ENCODE peak calls at places on chromosomes 5 and 9, in five cellular contexts. Q is GM23338, W is AG04450, X is astrocyte of the spinal cord, S is psoas muscle. V is an unnamed sample.

GRCh38 chr5:72185717-72186388 is 78.6 kb downstream of the MAP1B start:
- DNase-seq in S (no peak), Q (no peak), W (no peak), X (peak; percentile 58), V (no peak)

GRCh38 chr5:59698774-59699173 is 194.8 kb downstream of the PDE4D start:
- DNase-seq in W (no peak), S (no peak), X (no peak), Q (no peak), V (no peak)

GRCh38 chr5:37807015-37807414 is 32.8 kb downstream of the GDNF start:
- DNase-seq in X (no peak), Q (no peak), S (no peak), W (no peak), V (no peak)

GRCh38 chr5:140964356-140964755 is 1.9 kb upstream of the PCDHAC2 start:
- DNase-seq in W (no peak), S (no peak), X (no peak), Q (no peak), V (no peak)

GRCh38 chr5:135951807-135952206 is 3.0 kb downstream of the LECT2 start:
- DNase-seq in Q (no peak), S (no peak), W (no peak), X (no peak), V (no peak)

GRCh38 chr5:67299317-67299716 is 102.7 kb upstream of the CD180 start:
- DNase-seq in Q (no peak), X (peak; percentile 35), W (no peak), S (no peak), V (no peak)

GRCh38 chr5:170287532-170287931 is 10.0 kb downstream of the LCP2 start:
- DNase-seq in W (no peak), Q (no peak), X (peak; percentile 7), S (peak; percentile 70), V (no peak)

GRCh38 chr9:131366745-131367401 is 27.0 kb upstream of the PRRC2B start:
- DNase-seq in X (peak; percentile 54), W (no peak), Q (peak; percentile 73), S (no peak), V (peak; percentile 48)

GRCh38 chr5:149719666-149720065 is 10.4 kb upstream of the PPARGC1B start:
- DNase-seq in W (no peak), Q (no peak), S (no peak), X (no peak), V (no peak)

GRCh38 chr5:17878541-17878940 is 244.3 kb downstream of the TAF11L14 start:
- DNase-seq in X (peak; percentile 29), W (no peak), S (no peak), Q (no peak), V (no peak)

GRCh38 chr9:113687107-113687679 is 188.9 kb upstream of the ZNF618 start:
- DNase-seq in Q (no peak), X (no peak), W (no peak), S (no peak), V (no peak)

GRCh38 chr5:14809369-14810144 is 62.0 kb downstream of the ANKH start:
- DNase-seq in X (peak; percentile 96), Q (no peak), S (peak; percentile 68), W (peak; percentile 46), V (peak; percentile 78)

GRCh38 chr5:79971156-79971555 is 19.9 kb downstream of the MTX3 start:
- DNase-seq in Q (no peak), X (peak; percentile 36), W (no peak), S (no peak), V (peak; percentile 49)

GRCh38 chr9:115117999-115118470 is at the start of gene TNC:
- DNase-seq in Q (peak; percentile 81), W (peak; percentile 79), X (peak; percentile 92), S (peak; percentile 54), V (no peak)

GRCh38 chr5:122099060-122099790 is 21.2 kb upstream of the LOX start:
- DNase-seq in S (no peak), W (no peak), X (peak; percentile 80), Q (no peak), V (no peak)

GRCh38 chr9:81393985-81394811 is 295.1 kb downstream of the TLE1 start:
- DNase-seq in X (no peak), S (no peak), Q (no peak), W (no peak), V (no peak)

GRCh38 chr5:116626272-116626723 is 51.7 kb upstream of the SEMA6A start:
- DNase-seq in S (peak; percentile 75), W (no peak), Q (no peak), X (peak; percentile 81), V (no peak)

GRCh38 chr5:1801061-1801953 is at the start of gene NDUFS6:
- DNase-seq in S (peak; percentile 92), W (no peak), X (peak; percentile 69), Q (peak; percentile 80), V (no peak)

GRCh38 chr5:111901303-111901702 is 144.3 kb upstream of the NREP start:
- DNase-seq in W (no peak), S (no peak), X (no peak), Q (no peak), V (no peak)

GRCh38 chr5:17258429-17258828 is 41.0 kb downstream of the BASP1 start:
- DNase-seq in S (no peak), Q (no peak), X (peak; percentile 49), W (no peak), V (no peak)

GRCh38 chr9:23464275-23464674 is 361.8 kb downstream of the ELAVL2 start:
- DNase-seq in W (no peak), S (no peak), X (no peak), Q (no peak), V (no peak)

GRCh38 chr9:27347889-27348288 is 50.9 kb upstream of the EQTN start:
- DNase-seq in W (no peak), S (no peak), X (no peak), Q (no peak), V (no peak)

GRCh38 chr5:118533166-118533565 is 455.2 kb downstream of the DTWD2 start:
- DNase-seq in W (no peak), Q (no peak), S (no peak), X (peak; percentile 41), V (no peak)

GRCh38 chr5:59645380-59645779 is 248.1 kb downstream of the PDE4D start:
- DNase-seq in X (no peak), S (no peak), W (no peak), Q (no peak), V (no peak)

GRCh38 chr5:30041831-30042385 is 1151.6 kb upstream of the CDH6 start:
- DNase-seq in W (no peak), S (no peak), Q (no peak), X (no peak), V (no peak)

DNA sequence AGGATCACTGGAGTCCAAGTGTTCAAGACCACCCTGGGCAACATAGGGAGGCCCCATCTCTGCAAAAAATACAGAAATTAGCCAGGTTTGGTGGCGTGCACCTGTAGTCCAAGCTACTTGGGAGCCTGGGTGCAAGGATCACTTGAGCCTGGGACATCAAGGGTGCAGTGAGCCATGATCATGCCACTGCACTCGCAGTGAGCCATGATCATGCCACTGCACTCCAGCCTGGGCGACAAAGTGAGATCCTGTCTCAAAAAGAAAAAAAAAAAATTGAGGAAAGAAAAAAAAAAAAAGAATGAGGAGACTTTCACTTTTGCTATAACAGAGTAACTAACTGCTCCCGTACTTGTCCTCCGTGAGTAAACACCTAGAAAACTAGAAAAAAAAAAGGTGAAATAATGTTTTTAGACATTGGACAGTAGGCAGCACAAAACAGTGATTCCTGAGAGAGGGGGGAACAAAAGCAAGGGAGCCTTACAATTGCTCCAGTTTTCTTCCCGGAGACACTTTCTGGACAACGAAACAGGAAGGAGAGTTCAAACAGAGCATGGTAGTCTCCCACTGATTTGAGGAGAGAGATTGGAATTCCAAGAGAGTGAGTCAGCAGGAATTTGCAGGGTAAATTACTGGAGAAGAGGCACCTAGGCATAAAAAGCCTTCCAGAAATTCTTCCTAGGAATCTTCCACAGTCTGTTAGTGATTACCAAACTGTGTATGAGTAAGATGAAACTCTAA is 6.9 kb upstream of the ZBTB5 start:
- DNase-seq in Q (peak; percentile 95), S (no peak), X (peak; percentile 94), W (peak; percentile 83), V (peak; percentile 87)
- H3K4me3 ChIP-seq in Q (no peak overlapping the region), S (peak overlapping the region; percentile 47), X (peak overlapping the region; percentile 37), W (peak overlapping the region; percentile 55), V (peak overlapping the region; percentile 39)

GRCh38 chr5:177514541-177514940 is 2.2 kb downstream of the DDX41 start:
- DNase-seq in Q (no peak), X (no peak), S (no peak), W (no peak), V (no peak)

GRCh38 chr5:177519463-177520235 is 2.9 kb upstream of the DDX41 start:
- DNase-seq in W (no peak), S (peak; percentile 28), X (no peak), Q (no peak), V (no peak)

GRCh38 chr5:177515580-177515979 is 1.2 kb downstream of the DDX41 start:
- DNase-seq in Q (no peak), W (no peak), S (no peak), X (no peak), V (no peak)

GRCh38 chr5:177513500-177513899 is 3.3 kb downstream of the DDX41 start:
- DNase-seq in Q (no peak), W (no peak), X (no peak), S (no peak), V (no peak)

GRCh38 chr5:177516601-177517568 is at the start of gene DDX41:
- DNase-seq in Q (peak; percentile 98), X (peak; percentile 99), S (peak; percentile 99), W (peak; percentile 98), V (peak; percentile 98)
- TF ChIP-seq CTCF in Q (no peak), X (no peak), S (no peak), W (peak; percentile 11), V (peak; percentile 21)

DNA sequence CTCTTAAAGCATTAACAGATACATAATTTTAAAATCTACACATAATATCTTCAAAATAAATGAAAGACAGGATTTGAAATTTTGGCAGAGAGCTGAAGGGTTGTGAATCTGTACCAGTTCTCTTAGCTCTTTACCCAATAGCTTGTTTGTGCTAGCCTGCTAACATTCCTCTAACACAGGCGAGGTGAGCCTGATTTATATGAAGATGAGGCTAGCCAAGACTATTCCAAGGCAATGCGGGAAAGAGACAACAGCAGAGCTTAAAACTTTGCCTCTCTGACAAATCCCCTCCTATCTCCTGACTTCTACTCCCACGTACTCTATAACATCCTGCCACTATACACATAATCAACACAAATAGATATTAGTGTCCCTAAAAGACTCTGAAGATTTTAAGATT is 745.5 kb upstream of the ZNF608 start:
- DNase-seq in Q (peak; percentile 56), W (no peak), S (no peak), X (no peak), V (no peak)
- H3K4me3 ChIP-seq in Q (no peak overlapping the region), W (no peak overlapping the region), S (no peak overlapping the region), X (no peak overlapping the region), V (no peak overlapping the region)

DNA sequence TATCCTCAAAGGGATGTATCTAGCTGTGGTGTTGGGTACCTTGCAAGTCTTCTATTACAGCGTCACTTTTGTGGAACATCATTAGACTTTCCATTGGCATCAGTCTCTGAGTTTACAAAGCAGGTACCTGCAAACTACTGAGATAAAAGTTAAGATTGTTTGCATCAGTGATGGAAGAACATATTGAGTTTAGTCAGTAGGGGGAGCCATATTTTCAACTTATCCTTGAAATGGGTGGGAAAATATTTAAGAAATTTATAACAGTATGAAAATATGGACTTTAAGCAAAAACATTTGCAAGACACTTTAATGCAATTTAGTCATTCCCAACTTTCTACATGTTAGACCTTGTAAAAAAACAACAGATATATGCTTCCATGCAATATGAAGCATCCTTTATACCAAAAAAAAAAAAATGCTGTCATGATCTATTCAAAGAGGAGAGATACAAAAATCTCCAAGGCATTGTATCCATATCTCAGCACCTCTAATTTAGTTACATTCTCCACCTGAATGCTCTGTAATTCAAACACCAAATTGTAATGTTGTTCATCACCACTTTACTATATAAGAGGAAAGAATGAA is 98.6 kb upstream of the ADAMTS19 start:
- DNase-seq in Q (peak; percentile 72), X (peak; percentile 32), S (no peak), W (no peak), V (no peak)
- TF ChIP-seq CTCF in Q (peak; percentile 84), X (peak; percentile 54), S (no peak), W (peak; percentile 50), V (peak; percentile 14)